ENCODE peak calls at places on chromosomes 13 and 19, in ten cellular contexts. One of them, this sample, is unnamed.

GRCh38 chr19:12453495-12453894 is 12.7 kb upstream of the ZNF443 start:
- DNase-seq in SK-N-SH: no peak
- DNase-seq in HCT116: no peak
- DNase-seq in K562: no peak
- DNase-seq in HepG2: no peak
- DNase-seq in NB4: no peak
- DNase-seq in GM12878: no peak
- DNase-seq in H1: no peak
- DNase-seq in A549: no peak
- DNase-seq in endothelial cell of umbilical vein: no peak
- DNase-seq in this sample: no peak

GRCh38 chr13:89361909-89362308 is 1690.7 kb downstream of the SLITRK5 start:
- DNase-seq in GM12878: no peak
- DNase-seq in HCT116: no peak
- DNase-seq in H1: no peak
- DNase-seq in endothelial cell of umbilical vein: peak
- DNase-seq in SK-N-SH: no peak
- DNase-seq in K562: no peak
- DNase-seq in NB4: peak
- DNase-seq in A549: peak
- DNase-seq in HepG2: no peak
- DNase-seq in this sample: no peak

GRCh38 chr13:21060063-21060826 is 1.1 kb downstream of the LATS2 start:
- DNase-seq in endothelial cell of umbilical vein: peak
- DNase-seq in HCT116: no peak
- DNase-seq in A549: peak
- DNase-seq in K562: no peak
- DNase-seq in HepG2: no peak
- DNase-seq in GM12878: no peak
- DNase-seq in H1: peak
- DNase-seq in NB4: peak
- DNase-seq in SK-N-SH: no peak
- DNase-seq in this sample: peak

GRCh38 chr13:38494445-38494844 is 144.8 kb downstream of the UFM1 start:
- DNase-seq in HCT116: no peak
- DNase-seq in GM12878: no peak
- DNase-seq in K562: no peak
- DNase-seq in NB4: no peak
- DNase-seq in H1: no peak
- DNase-seq in endothelial cell of umbilical vein: no peak
- DNase-seq in SK-N-SH: no peak
- DNase-seq in A549: no peak
- DNase-seq in HepG2: no peak
- DNase-seq in this sample: no peak

GRCh38 chr13:57409121-57409520 is 222.4 kb upstream of the PCDH17 start:
- DNase-seq in A549: no peak
- DNase-seq in H1: no peak
- DNase-seq in HepG2: no peak
- DNase-seq in GM12878: no peak
- DNase-seq in K562: no peak
- DNase-seq in SK-N-SH: no peak
- DNase-seq in endothelial cell of umbilical vein: no peak
- DNase-seq in NB4: no peak
- DNase-seq in HCT116: no peak
- DNase-seq in this sample: no peak

GRCh38 chr19:50331187-50332013 is 2.2 kb upstream of the KCNC3 start:
- DNase-seq in HepG2: no peak
- DNase-seq in endothelial cell of umbilical vein: no peak
- DNase-seq in K562: no peak
- DNase-seq in GM12878: no peak
- DNase-seq in HCT116: no peak
- DNase-seq in NB4: no peak
- DNase-seq in SK-N-SH: no peak
- DNase-seq in A549: no peak
- DNase-seq in H1: peak
- DNase-seq in this sample: peak

GRCh38 chr13:94558721-94559120 is 37.2 kb downstream of the TGDS start:
- DNase-seq in endothelial cell of umbilical vein: no peak
- DNase-seq in A549: peak
- DNase-seq in GM12878: no peak
- DNase-seq in SK-N-SH: no peak
- DNase-seq in HepG2: no peak
- DNase-seq in K562: no peak
- DNase-seq in NB4: peak
- DNase-seq in H1: no peak
- DNase-seq in HCT116: no peak
- DNase-seq in this sample: no peak

GRCh38 chr19:5068251-5069090 is 99.6 kb downstream of the KDM4B start:
- DNase-seq in GM12878: no peak
- DNase-seq in H1: no peak
- DNase-seq in HepG2: peak
- DNase-seq in endothelial cell of umbilical vein: no peak
- DNase-seq in K562: no peak
- DNase-seq in A549: no peak
- DNase-seq in SK-N-SH: no peak
- DNase-seq in HCT116: no peak
- DNase-seq in NB4: no peak
- DNase-seq in this sample: no peak

GRCh38 chr13:26697069-26697955 is 63.3 kb downstream of the GPR12 start:
- DNase-seq in HepG2: no peak
- DNase-seq in endothelial cell of umbilical vein: no peak
- DNase-seq in K562: no peak
- DNase-seq in NB4: no peak
- DNase-seq in A549: no peak
- DNase-seq in GM12878: no peak
- DNase-seq in SK-N-SH: no peak
- DNase-seq in HCT116: no peak
- DNase-seq in H1: no peak
- DNase-seq in this sample: no peak

GRCh38 chr13:34816543-34816942 is 125.5 kb upstream of the NBEA start:
- DNase-seq in HepG2: no peak
- DNase-seq in NB4: no peak
- DNase-seq in endothelial cell of umbilical vein: no peak
- DNase-seq in A549: no peak
- DNase-seq in GM12878: no peak
- DNase-seq in HCT116: no peak
- DNase-seq in H1: no peak
- DNase-seq in K562: no peak
- DNase-seq in SK-N-SH: no peak
- DNase-seq in this sample: no peak

DNA sequence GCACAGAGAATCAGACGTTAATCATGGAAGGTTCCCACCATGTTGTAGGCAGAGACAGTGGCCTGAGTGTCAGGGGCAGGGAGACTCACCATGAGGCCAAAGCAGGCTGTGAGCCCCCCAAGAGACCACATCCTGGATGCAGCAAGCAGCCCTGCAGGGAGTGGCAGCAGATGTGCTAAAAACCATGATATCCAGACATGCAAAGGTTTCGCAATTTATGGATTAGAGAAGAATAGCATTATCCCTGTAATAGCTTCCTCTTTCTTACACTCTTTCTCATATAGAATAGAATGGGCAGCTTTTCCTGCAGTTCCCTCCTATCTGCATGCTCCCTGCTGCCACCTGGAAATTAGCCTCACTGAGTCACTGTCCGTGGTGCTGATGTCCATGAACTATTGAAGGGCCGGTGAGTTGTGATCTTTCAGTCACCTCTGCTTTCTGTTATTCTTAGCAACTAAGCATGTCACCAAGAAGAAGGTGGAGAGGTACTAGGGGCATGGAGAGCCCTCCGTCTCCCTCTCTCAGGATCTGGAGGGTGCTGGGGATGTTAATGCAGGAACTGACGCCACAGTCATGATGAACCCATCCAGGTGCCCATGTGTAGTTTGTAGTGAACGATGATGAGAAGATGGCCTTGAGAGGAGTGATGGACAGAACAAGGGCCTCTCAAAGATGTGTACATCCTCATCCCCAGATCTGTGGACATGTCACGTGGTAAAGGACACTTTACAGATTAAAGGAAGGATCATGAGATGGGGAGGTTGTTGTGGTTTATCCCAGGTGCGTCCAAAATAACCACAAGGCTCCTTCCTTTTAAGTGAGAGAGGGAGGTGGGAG is 9.9 kb downstream of the CEACAM4 start:
- DNase-seq in NB4: peak
- DNase-seq in HepG2: peak
- DNase-seq in HCT116: no peak
- DNase-seq in GM12878: no peak
- DNase-seq in K562: no peak
- DNase-seq in A549: peak
- DNase-seq in H1: no peak
- DNase-seq in endothelial cell of umbilical vein: peak
- DNase-seq in SK-N-SH: no peak
- DNase-seq in this sample: peak
- TF ChIP-seq MAX in NB4: no peak
- TF ChIP-seq MAX in HepG2: no peak
- TF ChIP-seq MAX in HCT116: no peak
- TF ChIP-seq MAX in GM12878: no peak
- TF ChIP-seq MAX in K562: no peak
- TF ChIP-seq MAX in A549: peak
- TF ChIP-seq MAX in H1: no peak
- TF ChIP-seq MAX in endothelial cell of umbilical vein: no peak
- TF ChIP-seq MAX in SK-N-SH: no peak
- TF ChIP-seq MAX in this sample: no peak

DNA sequence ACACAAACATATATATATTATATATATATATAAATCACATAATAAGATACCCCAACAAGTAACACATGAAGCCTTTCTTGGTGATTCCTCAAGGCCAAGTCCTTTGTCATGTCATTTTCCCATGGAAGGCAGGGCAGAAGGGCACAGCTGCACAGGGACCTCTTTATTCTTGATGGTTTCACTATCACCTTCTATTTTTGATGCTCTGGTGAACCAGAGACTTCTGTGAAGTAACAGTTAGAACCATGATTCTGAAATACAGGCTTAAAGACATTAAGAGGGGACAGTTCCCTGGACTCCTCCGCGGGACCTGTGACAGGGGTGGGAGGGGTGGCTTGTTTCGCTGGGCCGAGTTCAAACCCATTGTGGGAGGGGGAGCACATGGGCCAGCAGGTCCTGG is 104.0 kb downstream of the DGKH start:
- DNase-seq in SK-N-SH: no peak
- DNase-seq in K562: no peak
- DNase-seq in GM12878: no peak
- DNase-seq in H1: no peak
- DNase-seq in A549: no peak
- DNase-seq in NB4: no peak
- DNase-seq in HCT116: no peak
- DNase-seq in HepG2: no peak
- DNase-seq in endothelial cell of umbilical vein: no peak
- DNase-seq in this sample: no peak
- TF ChIP-seq MAX in SK-N-SH: no peak
- TF ChIP-seq MAX in K562: no peak
- TF ChIP-seq MAX in GM12878: no peak
- TF ChIP-seq MAX in H1: no peak
- TF ChIP-seq MAX in A549: no peak
- TF ChIP-seq MAX in NB4: no peak
- TF ChIP-seq MAX in HCT116: no peak
- TF ChIP-seq MAX in HepG2: no peak
- TF ChIP-seq MAX in endothelial cell of umbilical vein: no peak
- TF ChIP-seq MAX in this sample: no peak

DNA sequence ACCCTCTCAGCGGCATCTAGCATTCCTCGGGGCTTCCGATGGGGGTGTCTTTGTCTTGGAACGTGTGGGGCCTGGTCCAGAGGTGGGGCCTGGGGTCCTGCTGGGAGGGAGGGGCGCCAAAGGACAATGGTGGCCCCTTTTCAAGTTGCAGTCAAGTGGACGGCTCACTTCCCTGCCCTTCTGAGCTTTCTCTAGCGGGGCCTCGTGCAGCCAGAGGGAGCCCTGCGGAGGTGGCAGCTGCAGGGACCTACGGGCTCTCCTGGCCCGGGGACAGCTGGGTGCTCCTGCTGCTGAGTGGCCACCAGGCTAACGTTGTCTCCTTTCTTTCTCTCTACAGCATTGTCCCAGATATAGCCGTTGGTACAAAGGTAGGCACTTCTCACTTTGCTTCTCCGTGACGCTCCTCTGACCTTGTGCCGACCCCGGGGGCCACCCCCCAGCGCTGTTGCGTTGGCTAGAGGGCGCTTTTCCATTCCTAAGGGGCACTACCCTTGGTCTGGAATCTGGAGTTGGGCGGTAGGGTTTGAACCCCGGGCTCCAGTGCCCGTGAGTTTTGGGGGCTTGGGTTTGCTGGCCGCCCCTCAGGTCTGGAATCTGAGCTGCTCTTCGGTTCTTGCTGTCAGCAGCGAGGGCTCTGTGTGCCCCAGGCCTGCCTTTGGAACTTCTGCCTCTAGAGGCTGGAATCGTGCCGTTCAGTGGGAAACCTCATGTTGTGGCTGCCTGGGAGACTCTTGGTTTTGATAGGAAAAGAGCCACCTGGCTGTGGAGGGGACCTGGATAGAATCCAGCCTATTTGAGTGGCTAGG is 2.0 kb downstream of the PTBP1 start:
- DNase-seq in endothelial cell of umbilical vein: peak
- DNase-seq in HCT116: no peak
- DNase-seq in H1: peak
- DNase-seq in A549: no peak
- DNase-seq in SK-N-SH: peak
- DNase-seq in HepG2: peak
- DNase-seq in K562: peak
- DNase-seq in GM12878: no peak
- DNase-seq in NB4: peak
- DNase-seq in this sample: no peak
- TF ChIP-seq MAX in endothelial cell of umbilical vein: no peak
- TF ChIP-seq MAX in HCT116: no peak
- TF ChIP-seq MAX in H1: no peak
- TF ChIP-seq MAX in A549: no peak
- TF ChIP-seq MAX in SK-N-SH: no peak
- TF ChIP-seq MAX in HepG2: peak
- TF ChIP-seq MAX in K562: no peak
- TF ChIP-seq MAX in GM12878: no peak
- TF ChIP-seq MAX in NB4: no peak
- TF ChIP-seq MAX in this sample: peak

GRCh38 chr19:33323093-33323820 is 20.9 kb upstream of the CEBPA start:
- DNase-seq in endothelial cell of umbilical vein: no peak
- DNase-seq in HCT116: no peak
- DNase-seq in A549: no peak
- DNase-seq in HepG2: no peak
- DNase-seq in GM12878: no peak
- DNase-seq in NB4: no peak
- DNase-seq in K562: no peak
- DNase-seq in SK-N-SH: no peak
- DNase-seq in H1: no peak
- DNase-seq in this sample: no peak
- TF ChIP-seq MAX in endothelial cell of umbilical vein: no peak
- TF ChIP-seq MAX in HCT116: no peak
- TF ChIP-seq MAX in A549: no peak
- TF ChIP-seq MAX in HepG2: no peak
- TF ChIP-seq MAX in GM12878: no peak
- TF ChIP-seq MAX in NB4: no peak
- TF ChIP-seq MAX in K562: no peak
- TF ChIP-seq MAX in SK-N-SH: no peak
- TF ChIP-seq MAX in H1: no peak
- TF ChIP-seq MAX in this sample: no peak